ENCODE peak calls at places on chromosomes 3 and 15, in six cellular contexts. Y, L, W, T, O and E are unnamed samples.

GRCh38 chr3:152051501-152052404 is 178.3 kb downstream of the SUCNR1 start:
- DNase-seq in Y (no peak), L (peak), W (no peak), T (no peak), O (no peak), E (no peak)

GRCh38 chr3:58088501-58088900 is 80.3 kb downstream of the FLNB start:
- DNase-seq in Y (no peak), L (no peak), W (peak), T (no peak), O (no peak), E (no peak)

GRCh38 chr15:90859234-90860131 is 8.9 kb upstream of the FURIN start:
- DNase-seq in Y (no peak), L (peak), W (no peak), T (no peak), O (no peak), E (no peak)

GRCh38 chr3:46861293-46861995 is 1.8 kb downstream of the MYL3 start:
- DNase-seq in Y (no peak), L (peak), W (peak), T (no peak), O (no peak), E (peak)

GRCh38 chr3:182330647-182331046 is 462.7 kb upstream of the ATP11B start:
- DNase-seq in Y (no peak), L (no peak), W (no peak), T (no peak), O (no peak), E (no peak)

GRCh38 chr3:130671545-130671944 is 75.1 kb downstream of the PIK3R4 start:
- DNase-seq in Y (no peak), L (no peak), W (no peak), T (no peak), O (no peak), E (no peak)

GRCh38 chr15:43511012-43511885 is 6.2 kb upstream of the MAP1A start:
- DNase-seq in Y (peak), L (peak), W (no peak), T (no peak), O (no peak), E (no peak)

GRCh38 chr3:49805884-49806701 is 3.0 kb downstream of the INKA1 start:
- DNase-seq in Y (no peak), L (no peak), W (peak), T (no peak), O (no peak), E (peak)

GRCh38 chr15:68603951-68604350 is 25.2 kb downstream of the CORO2B start:
- DNase-seq in Y (no peak), L (no peak), W (no peak), T (no peak), O (no peak), E (peak)

GRCh38 chr3:56921573-56922571 is 120.1 kb upstream of the ARHGEF3 start:
- DNase-seq in Y (no peak), L (no peak), W (peak), T (no peak), O (no peak), E (no peak)

GRCh38 chr15:33396457-33396856 is 85.7 kb downstream of the RYR3 start:
- DNase-seq in Y (no peak), L (no peak), W (no peak), T (peak), O (no peak), E (no peak)

GRCh38 chr3:42061711-42062408 is 29.3 kb upstream of the TRAK1 start:
- DNase-seq in Y (peak), L (no peak), W (peak), T (no peak), O (no peak), E (no peak)

GRCh38 chr3:56593455-56594158 is 36.6 kb downstream of the CCDC66 start:
- DNase-seq in Y (no peak), L (no peak), W (no peak), T (no peak), O (no peak), E (no peak)

GRCh38 chr3:140170612-140171011 is 235.6 kb downstream of the CLSTN2 start:
- DNase-seq in Y (no peak), L (no peak), W (no peak), T (no peak), O (no peak), E (no peak)

GRCh38 chr15:42994546-42994945 is 74.0 kb upstream of the TTBK2 start:
- DNase-seq in Y (no peak), L (no peak), W (no peak), T (no peak), O (no peak), E (no peak)

GRCh38 chr3:10957976-10958749 is 34.4 kb upstream of the SLC6A1 start:
- DNase-seq in Y (no peak), L (no peak), W (no peak), T (no peak), O (no peak), E (no peak)

GRCh38 chr3:10823516-10823818 is 7.4 kb downstream of the SLC6A11 start:
- DNase-seq in Y (no peak), L (no peak), W (no peak), T (no peak), O (no peak), E (no peak)

GRCh38 chr15:89332446-89332845 is 2.2 kb downstream of the POLG start:
- DNase-seq in Y (peak), L (peak), W (no peak), T (no peak), O (no peak), E (no peak)

GRCh38 chr3:69462826-69463100 is 76.9 kb upstream of the FRMD4B start:
- DNase-seq in Y (no peak), L (no peak), W (no peak), T (no peak), O (no peak), E (no peak)

GRCh38 chr3:50552598-50552997 is 14.9 kb downstream of the C3orf18 start:
- DNase-seq in Y (no peak), L (no peak), W (no peak), T (no peak), O (no peak), E (no peak)

GRCh38 chr3:113825090-113825489 is 13.5 kb upstream of the GRAMD1C start:
- DNase-seq in Y (no peak), L (no peak), W (no peak), T (no peak), O (no peak), E (no peak)

GRCh38 chr15:36373549-36373948 is 205.9 kb upstream of the CDIN1 start:
- DNase-seq in Y (peak), L (no peak), W (no peak), T (no peak), O (no peak), E (no peak)

GRCh38 chr15:70604671-70605070 is 158.7 kb downstream of the UACA start:
- DNase-seq in Y (no peak), L (peak), W (no peak), T (peak), O (no peak), E (no peak)

GRCh38 chr15:68256675-68257450 is 20.7 kb upstream of the FEM1B start:
- DNase-seq in Y (no peak), L (peak), W (peak), T (no peak), O (no peak), E (peak)

GRCh38 chr3:10116138-10116460 is 624 bp downstream of the BRK1 start:
- DNase-seq in Y (no peak), L (peak), W (no peak), T (no peak), O (no peak), E (no peak)

GRCh38 chr3:171526869-171527268 is 66.7 kb upstream of the TNIK start:
- DNase-seq in Y (no peak), L (peak), W (no peak), T (no peak), O (no peak), E (no peak)

GRCh38 chr3:46895761-46896160 is 18.2 kb downstream of the PTH1R start:
- DNase-seq in Y (no peak), L (no peak), W (no peak), T (no peak), O (no peak), E (peak)

GRCh38 chr3:58214484-58215316 is 3.9 kb upstream of the DNASE1L3 start:
- DNase-seq in Y (no peak), L (no peak), W (no peak), T (no peak), O (no peak), E (peak)

GRCh38 chr3:15332405-15333098 is at the start of gene SH3BP5:
- DNase-seq in Y (peak), L (no peak), W (peak), T (no peak), O (no peak), E (peak)

GRCh38 chr15:25173241-25174028 is 218.6 kb downstream of the SNRPN start:
- DNase-seq in Y (no peak), L (no peak), W (no peak), T (no peak), O (no peak), E (peak)

GRCh38 chr3:23830869-23831484 is 25.2 kb downstream of the UBE2E1 start:
- DNase-seq in Y (no peak), L (no peak), W (no peak), T (no peak), O (no peak), E (no peak)

GRCh38 chr3:40714771-40715170 is 190.0 kb downstream of the ZNF621 start:
- DNase-seq in Y (no peak), L (no peak), W (no peak), T (peak), O (no peak), E (no peak)

GRCh38 chr3:40717471-40717870 is 192.7 kb downstream of the ZNF621 start:
- DNase-seq in Y (no peak), L (no peak), W (no peak), T (peak), O (no peak), E (no peak)

GRCh38 chr3:40713795-40714194 is 189.0 kb downstream of the ZNF621 start:
- DNase-seq in Y (no peak), L (no peak), W (no peak), T (no peak), O (no peak), E (no peak)

GRCh38 chr3:40718209-40718608 is 193.4 kb downstream of the ZNF621 start:
- DNase-seq in Y (no peak), L (no peak), W (no peak), T (no peak), O (no peak), E (no peak)

DNA sequence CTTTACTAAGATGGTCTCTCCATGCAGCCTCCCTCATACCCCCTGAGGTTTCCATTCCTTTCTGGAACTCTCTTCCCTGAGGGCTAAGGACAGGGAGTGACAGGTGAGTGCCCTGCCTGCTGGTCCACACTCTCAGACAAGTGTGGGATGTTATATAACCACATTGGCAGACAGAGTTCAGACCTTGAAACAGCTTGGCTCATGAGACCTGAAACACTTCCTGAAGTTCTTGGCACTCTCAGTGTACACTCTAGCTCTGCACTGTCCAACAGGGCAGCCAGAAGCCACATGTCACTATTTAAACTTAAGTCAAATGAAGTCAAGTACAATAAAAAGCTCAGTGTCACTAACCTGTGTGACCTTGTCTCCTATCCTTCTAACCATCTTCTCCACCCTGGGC is 188.5 kb downstream of the ZNF621 start:
- DNase-seq in Y (no peak), L (no peak), W (no peak), T (peak), O (no peak), E (no peak)
- TF ChIP-seq POLR2AphosphoS5 in Y (no peak), L (no peak), W (no peak), T (peak), O (no peak), E (no peak)

GRCh38 chr3:134606033-134607025 is 44.5 kb downstream of the KY start:
- DNase-seq in Y (no peak), L (no peak), W (no peak), T (no peak), O (no peak), E (no peak)
- TF ChIP-seq POLR2AphosphoS5 in Y (no peak), L (no peak), W (no peak), T (no peak), O (no peak), E (no peak)

DNA sequence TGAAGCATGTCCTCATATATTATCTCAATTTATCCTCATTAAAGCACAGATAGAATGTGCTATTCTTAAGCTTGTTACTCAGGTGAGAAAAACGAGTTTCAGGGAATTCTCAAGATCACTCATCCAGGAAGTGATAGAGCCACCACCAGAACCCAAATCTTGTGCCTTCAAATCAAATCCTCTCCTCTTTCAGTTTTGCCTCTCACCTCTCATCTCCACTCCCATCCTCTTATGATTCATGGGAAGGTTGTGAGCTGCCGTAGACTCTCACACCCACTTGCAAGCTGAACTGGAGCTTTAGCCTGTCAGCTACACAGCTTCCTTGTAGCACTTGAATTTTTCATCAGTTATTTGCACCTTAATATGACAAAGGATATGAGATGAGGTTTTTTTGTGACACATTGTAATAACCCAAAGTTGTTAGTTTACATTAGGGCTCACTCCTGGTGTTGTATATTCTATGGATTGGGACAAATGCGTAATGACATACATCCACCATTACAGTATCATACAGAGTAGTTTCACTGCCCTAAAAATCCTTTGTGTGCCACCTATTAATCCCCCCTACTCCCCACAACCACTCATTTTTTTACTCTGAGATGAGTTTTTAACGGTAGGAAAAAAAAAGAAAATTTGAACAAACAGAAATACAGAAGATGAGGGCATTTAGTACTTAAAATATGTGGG is 25.7 kb downstream of the GPR15 start:
- DNase-seq in Y (no peak), L (no peak), W (no peak), T (no peak), O (no peak), E (no peak)
- TF ChIP-seq POLR2AphosphoS5 in Y (peak), L (no peak), W (no peak), T (no peak), O (no peak), E (no peak)

GRCh38 chr3:13254028-13254951 is 165.8 kb downstream of the NUP210 start:
- DNase-seq in Y (no peak), L (peak), W (no peak), T (no peak), O (no peak), E (no peak)
- TF ChIP-seq POLR2AphosphoS5 in Y (no peak), L (no peak), W (no peak), T (no peak), O (no peak), E (no peak)

GRCh38 chr15:45795487-45796069 is 160.7 kb downstream of the SQOR start:
- DNase-seq in Y (peak), L (peak), W (no peak), T (no peak), O (peak), E (no peak)
- TF ChIP-seq POLR2AphosphoS5 in Y (no peak), L (no peak), W (no peak), T (no peak), O (no peak), E (no peak)

DNA sequence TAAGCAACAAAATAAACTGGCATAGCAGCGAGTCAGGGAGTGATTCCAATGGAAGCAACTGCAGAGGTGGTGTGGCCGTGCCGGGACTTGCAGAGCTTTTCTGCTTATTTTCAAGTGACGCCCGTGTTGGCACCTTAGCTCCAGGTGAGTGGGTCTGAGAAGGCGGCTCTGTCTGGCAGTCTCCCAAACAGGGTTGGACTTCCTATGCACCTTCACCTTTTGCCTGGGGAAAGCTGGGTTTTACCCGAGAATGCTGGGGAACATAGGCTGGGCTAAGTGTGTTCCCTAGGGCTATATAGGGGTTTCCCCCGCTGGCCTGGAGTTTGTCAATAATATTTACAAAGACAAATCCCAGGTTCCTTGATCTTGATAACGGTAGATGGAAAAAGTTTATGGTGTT is 179.9 kb upstream of the TBL1XR1 start:
- DNase-seq in Y (no peak), L (no peak), W (no peak), T (no peak), O (no peak), E (no peak)
- TF ChIP-seq POLR2AphosphoS5 in Y (no peak), L (no peak), W (no peak), T (no peak), O (no peak), E (no peak)

DNA sequence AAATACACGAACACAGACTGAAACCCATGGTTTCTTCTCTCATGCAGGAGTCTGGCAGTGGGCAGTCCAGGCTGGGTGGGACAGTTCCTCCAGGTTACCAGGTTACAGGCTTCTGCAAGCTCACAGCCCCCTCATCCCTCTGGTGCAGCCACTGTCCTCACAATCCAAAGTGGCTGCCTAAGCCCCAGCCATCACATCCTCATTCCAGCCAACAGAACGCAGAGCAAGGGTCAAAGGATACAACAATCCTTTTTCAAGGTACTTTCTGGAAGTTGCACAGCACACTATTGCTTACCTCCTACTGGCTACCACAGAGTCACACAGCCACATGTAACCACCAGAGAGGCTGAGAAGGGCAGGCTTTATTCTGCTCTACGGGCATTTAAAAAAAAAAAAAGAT is 154.6 kb downstream of the NUP210 start:
- DNase-seq in Y (no peak), L (no peak), W (no peak), T (no peak), O (no peak), E (no peak)
- TF ChIP-seq POLR2AphosphoS5 in Y (no peak), L (no peak), W (no peak), T (no peak), O (no peak), E (no peak)

GRCh38 chr15:75727851-75728715 is 15.4 kb upstream of the CSPG4 start:
- DNase-seq in Y (peak), L (peak), W (peak), T (no peak), O (no peak), E (peak)

GRCh38 chr15:75723847-75724660 is 11.4 kb upstream of the CSPG4 start:
- DNase-seq in Y (no peak), L (peak), W (peak), T (peak), O (peak), E (peak)

GRCh38 chr15:75727031-75727531 is 14.4 kb upstream of the CSPG4 start:
- DNase-seq in Y (no peak), L (no peak), W (peak), T (no peak), O (no peak), E (peak)

GRCh38 chr15:75725021-75725718 is 12.5 kb upstream of the CSPG4 start:
- DNase-seq in Y (no peak), L (no peak), W (peak), T (no peak), O (no peak), E (peak)

DNA sequence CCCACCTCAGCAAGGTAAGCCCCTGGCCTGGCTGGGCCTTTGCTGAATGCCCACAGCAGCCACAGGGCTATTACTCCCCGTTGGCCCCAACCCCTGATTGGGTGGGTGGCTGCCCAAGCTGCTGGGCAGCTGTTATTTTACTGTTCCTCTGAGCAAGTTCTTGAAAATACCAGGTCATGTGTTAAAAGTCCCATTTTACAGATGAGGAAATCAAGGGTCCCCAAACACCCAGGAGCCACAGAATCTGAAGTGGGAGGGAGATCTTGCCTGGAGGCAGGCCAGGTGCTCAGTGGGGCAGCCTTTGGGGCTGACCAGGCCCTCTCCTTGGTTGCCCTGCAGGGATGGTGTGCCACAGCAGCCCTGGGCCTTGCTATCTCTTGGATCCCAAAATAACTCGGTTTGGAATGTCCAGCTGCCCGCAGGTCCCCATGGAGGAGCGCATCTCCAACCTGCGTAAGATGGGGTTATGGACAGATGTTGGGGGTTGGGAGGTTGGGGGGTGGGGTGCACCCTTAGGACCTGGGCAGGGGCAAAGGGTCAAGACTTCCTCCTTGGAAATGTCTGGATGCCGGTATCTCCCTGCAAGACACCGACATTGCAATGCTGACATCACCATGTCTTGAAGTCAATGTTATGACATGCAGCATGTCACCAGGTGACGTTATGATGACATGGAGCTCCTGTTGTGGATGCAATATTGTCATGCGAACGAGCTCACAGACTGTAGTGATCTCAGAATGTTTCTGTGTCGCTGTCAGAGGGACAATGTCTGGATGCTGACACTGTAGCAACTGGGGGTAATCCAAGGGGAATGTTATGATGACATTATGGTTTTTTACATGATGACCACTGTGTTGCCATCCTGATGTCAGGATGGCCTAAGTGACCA is 13.3 kb upstream of the CSPG4 start:
- DNase-seq in Y (no peak), L (no peak), W (peak), T (no peak), O (no peak), E (peak)
- TF ChIP-seq POLR2AphosphoS5 in Y (no peak), L (no peak), W (no peak), T (no peak), O (no peak), E (no peak)